ENCODE peak calls at places on chromosomes 1 and 21, in seven cellular contexts. J is SK-N-SH, T is H1, U is HepG2, V is GM12891, Q is K562, A is GM12878. O is an unnamed sample.

GRCh38 chr1:37685722-37686121 is 6.6 kb upstream of the CDCA8 start:
- DNase-seq in J (no peak), T (no peak), U (no peak), V (no peak), Q (no peak), A (no peak), O (no peak)

GRCh38 chr21:16794944-16795343 is 717.9 kb upstream of the CXADR start:
- DNase-seq in J (no peak), T (no peak), U (peak), V (no peak), Q (no peak), A (no peak), O (no peak)

GRCh38 chr1:102531031-102531430 is 534.3 kb upstream of the OLFM3 start:
- DNase-seq in J (no peak), T (no peak), U (no peak), V (no peak), Q (no peak), A (no peak), O (no peak)

GRCh38 chr1:237300642-237301041 is 258.7 kb downstream of the RYR2 start:
- DNase-seq in J (no peak), T (no peak), U (no peak), V (no peak), Q (no peak), A (no peak), O (no peak)

GRCh38 chr1:84619383-84620093 is 45.3 kb upstream of the CTBS start:
- DNase-seq in J (peak), T (no peak), U (peak), V (no peak), Q (peak), A (no peak), O (no peak)

GRCh38 chr1:171984850-171985485 is 143.7 kb downstream of the DNM3 start:
- DNase-seq in J (peak), T (no peak), U (peak), V (no peak), Q (peak), A (no peak), O (no peak)

GRCh38 chr21:45410865-45411809 is 6.2 kb downstream of the COL18A1 start:
- DNase-seq in J (no peak), T (no peak), U (no peak), V (no peak), Q (peak), A (no peak), O (no peak)

GRCh38 chr1:156291226-156292061 is 4.0 kb downstream of the GLMP start:
- DNase-seq in J (peak), T (peak), U (peak), V (peak), Q (peak), A (no peak), O (peak)

GRCh38 chr1:13812456-13813397 is 112.7 kb downstream of the PRDM2 start:
- DNase-seq in J (no peak), T (no peak), U (no peak), V (no peak), Q (no peak), A (no peak), O (no peak)

GRCh38 chr1:67705735-67706454 is 20.9 kb downstream of the GADD45A start:
- DNase-seq in J (no peak), T (no peak), U (no peak), V (no peak), Q (no peak), A (no peak), O (no peak)

GRCh38 chr1:54857741-54858665 is 29.0 kb downstream of the DHCR24 start:
- DNase-seq in J (no peak), T (no peak), U (no peak), V (no peak), Q (no peak), A (no peak), O (no peak)

GRCh38 chr1:44345187-44345775 is 9.8 kb downstream of the ERI3 start:
- DNase-seq in J (no peak), T (no peak), U (no peak), V (no peak), Q (no peak), A (no peak), O (no peak)

GRCh38 chr1:217089239-217090014 is 366.2 kb upstream of the ESRRG start:
- DNase-seq in J (peak), T (peak), U (no peak), V (peak), Q (no peak), A (no peak), O (no peak)

GRCh38 chr1:204314209-204314892 is 45.4 kb downstream of the PLEKHA6 start:
- DNase-seq in J (no peak), T (peak), U (no peak), V (no peak), Q (no peak), A (no peak), O (no peak)

GRCh38 chr1:27299385-27300252 is 22.3 kb upstream of the TMEM222 start:
- DNase-seq in J (peak), T (no peak), U (peak), V (no peak), Q (no peak), A (no peak), O (no peak)

GRCh38 chr21:45378258-45378966 is 26.6 kb upstream of the COL18A1 start:
- DNase-seq in J (no peak), T (peak), U (no peak), V (no peak), Q (no peak), A (no peak), O (no peak)

GRCh38 chr1:21344750-21345443 is 54.6 kb upstream of the ECE1 start:
- DNase-seq in J (peak), T (peak), U (no peak), V (peak), Q (peak), A (no peak), O (no peak)

GRCh38 chr1:181424786-181425403 is 58.4 kb upstream of the CACNA1E start:
- DNase-seq in J (peak), T (peak), U (peak), V (peak), Q (peak), A (no peak), O (no peak)

GRCh38 chr21:38909929-38910328 is 104.2 kb downstream of the ETS2 start:
- DNase-seq in J (no peak), T (no peak), U (no peak), V (no peak), Q (no peak), A (no peak), O (no peak)

GRCh38 chr21:35102488-35103407 is 53.6 kb upstream of the RUNX1 start:
- DNase-seq in J (no peak), T (no peak), U (peak), V (peak), Q (peak), A (no peak), O (peak)

GRCh38 chr1:204369006-204369726 is 9.4 kb upstream of the PLEKHA6 start:
- DNase-seq in J (no peak), T (no peak), U (no peak), V (no peak), Q (no peak), A (no peak), O (no peak)

GRCh38 chr1:10267319-10267718 is 56.9 kb downstream of the KIF1B start:
- DNase-seq in J (no peak), T (no peak), U (no peak), V (no peak), Q (no peak), A (no peak), O (no peak)

GRCh38 chr1:77026640-77027039 is 159.4 kb downstream of the ST6GALNAC5 start:
- DNase-seq in J (no peak), T (no peak), U (no peak), V (no peak), Q (no peak), A (no peak), O (no peak)

GRCh38 chr21:42243026-42243425 is 24.1 kb downstream of the ABCG1 start:
- DNase-seq in J (no peak), T (no peak), U (no peak), V (no peak), Q (no peak), A (no peak), O (no peak)

GRCh38 chr1:10286244-10286643 is 75.9 kb downstream of the KIF1B start:
- DNase-seq in J (no peak), T (no peak), U (no peak), V (no peak), Q (no peak), A (no peak), O (no peak)

GRCh38 chr1:90973897-90974798 is 47.7 kb downstream of the ZNF644 start:
- DNase-seq in J (no peak), T (no peak), U (no peak), V (no peak), Q (peak), A (no peak), O (no peak)

GRCh38 chr1:155978325-155978972 is at the start of gene ARHGEF2:
- DNase-seq in J (peak), T (peak), U (no peak), V (peak), Q (peak), A (no peak), O (peak)

GRCh38 chr1:213393860-213394259 is 342.8 kb downstream of the RPS6KC1 start:
- DNase-seq in J (no peak), T (no peak), U (peak), V (no peak), Q (no peak), A (no peak), O (no peak)

GRCh38 chr1:19010503-19010902 is 54.0 kb upstream of the IFFO2 start:
- DNase-seq in J (no peak), T (no peak), U (no peak), V (no peak), Q (no peak), A (no peak), O (no peak)

GRCh38 chr21:40809673-40810072 is 37.3 kb downstream of the DSCAM start:
- DNase-seq in J (no peak), T (no peak), U (no peak), V (no peak), Q (no peak), A (no peak), O (no peak)

GRCh38 chr1:242477944-242478343 is 46.6 kb downstream of the PLD5 start:
- DNase-seq in J (peak), T (no peak), U (no peak), V (no peak), Q (no peak), A (no peak), O (no peak)

GRCh38 chr1:78603206-78603605 is 17.0 kb upstream of the IFI44L start:
- DNase-seq in J (no peak), T (no peak), U (no peak), V (no peak), Q (no peak), A (no peak), O (no peak)

GRCh38 chr1:204110894-204111633 is 38.1 kb downstream of the SOX13 start:
- DNase-seq in J (no peak), T (no peak), U (no peak), V (no peak), Q (no peak), A (no peak), O (no peak)

GRCh38 chr1:24293392-24294227 is 25.5 kb upstream of the GRHL3 start:
- DNase-seq in J (no peak), T (no peak), U (no peak), V (no peak), Q (no peak), A (no peak), O (no peak)

GRCh38 chr1:163758977-163759670 is 437.4 kb downstream of the NUF2 start:
- DNase-seq in J (no peak), T (no peak), U (no peak), V (no peak), Q (no peak), A (no peak), O (no peak)

GRCh38 chr1:77015748-77016341 is 148.6 kb downstream of the ST6GALNAC5 start:
- DNase-seq in J (no peak), T (no peak), U (no peak), V (no peak), Q (no peak), A (no peak), O (no peak)

GRCh38 chr1:40389871-40390560 is 16.5 kb downstream of the SMAP2 start:
- DNase-seq in J (no peak), T (no peak), U (peak), V (no peak), Q (no peak), A (no peak), O (no peak)

GRCh38 chr1:12034381-12034801 is 15.1 kb downstream of the MIIP start:
- DNase-seq in J (no peak), T (no peak), U (peak), V (no peak), Q (peak), A (no peak), O (no peak)

GRCh38 chr1:151537112-151537511 is 3.0 kb upstream of the TUFT1 start:
- DNase-seq in J (no peak), T (no peak), U (no peak), V (no peak), Q (no peak), A (no peak), O (no peak)
- TF ChIP-seq POLR2AphosphoS5 in J (peak), T (no peak), U (no peak), V (no peak), Q (no peak), A (no peak), O (no peak)

DNA sequence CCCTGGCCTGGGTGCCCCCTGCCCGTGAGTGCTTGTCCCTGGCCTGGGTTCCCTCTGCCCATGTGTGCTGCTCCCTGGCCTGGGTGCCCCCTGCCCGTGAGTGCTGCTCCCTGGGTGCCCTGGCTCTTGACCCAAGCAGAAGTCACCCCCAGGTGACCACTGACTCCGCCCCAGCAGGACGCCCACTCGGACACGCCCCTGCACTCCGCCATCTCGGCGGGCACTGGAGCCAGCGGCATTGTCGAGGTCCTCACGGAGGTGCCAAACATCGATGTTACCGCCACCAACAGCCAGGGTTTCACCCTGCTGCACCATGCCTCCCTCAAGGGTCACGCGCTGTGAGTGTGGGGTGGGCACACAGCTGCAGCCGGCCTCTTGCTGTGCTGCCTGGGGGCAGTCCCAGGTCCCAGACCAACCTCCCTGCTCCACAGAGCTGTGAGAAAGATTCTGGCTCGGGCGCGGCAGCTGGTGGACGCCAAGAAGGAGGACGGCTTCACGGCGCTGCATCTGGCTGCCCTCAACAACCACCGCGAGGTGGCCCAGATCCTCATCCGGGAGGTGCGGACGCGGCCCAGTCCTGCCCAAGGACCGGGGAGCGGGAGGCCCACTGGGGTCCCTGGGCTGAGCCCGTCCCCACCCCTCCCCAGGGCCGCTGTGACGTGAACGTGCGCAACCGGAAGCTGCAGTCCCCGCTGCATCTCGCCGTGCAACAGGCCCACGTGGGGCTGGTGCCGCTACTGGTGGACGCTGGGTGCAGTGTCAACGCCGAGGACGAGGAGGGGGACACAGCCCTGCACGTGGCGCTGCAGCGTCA is 3.9 kb upstream of the MMP23B start:
- DNase-seq in J (no peak), T (no peak), U (no peak), V (no peak), Q (no peak), A (no peak), O (no peak)
- TF ChIP-seq TAF1 in J (no peak), T (no peak), U (no peak), V (no peak), Q (no peak), A (no peak), O (no peak)

DNA sequence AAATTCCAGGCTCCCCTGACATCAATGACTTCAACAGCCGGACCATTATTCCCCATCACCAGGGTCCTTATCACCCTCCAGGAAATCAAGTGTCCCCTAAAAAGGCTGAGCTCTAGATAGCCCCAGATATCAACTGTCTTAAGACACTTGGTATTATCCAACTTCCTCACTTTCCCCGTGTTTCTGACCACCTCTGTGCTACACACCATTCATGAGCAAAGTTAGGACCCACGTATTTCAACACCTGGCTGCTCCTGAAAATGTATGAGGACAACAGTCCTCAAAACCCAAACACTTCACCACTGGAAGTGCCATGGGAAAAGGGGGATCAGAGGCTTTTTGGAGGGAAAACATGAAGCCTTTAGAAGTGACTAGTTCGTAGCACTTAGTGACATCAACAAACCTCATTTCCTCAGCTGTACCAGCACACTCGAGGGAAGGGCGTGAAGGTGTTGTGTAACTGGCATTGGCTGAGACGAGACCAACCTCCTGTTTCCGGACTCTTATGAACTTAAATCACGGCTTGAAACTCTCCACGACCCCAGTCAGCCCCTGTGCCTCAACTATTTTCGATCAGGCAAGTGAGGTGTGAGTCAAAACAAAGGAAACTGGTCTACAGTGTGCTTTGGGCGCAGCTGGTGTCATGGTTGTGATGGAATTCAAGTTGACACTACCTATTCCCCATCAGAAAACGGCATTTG is 4.1 kb upstream of the CHD5 start:
- DNase-seq in J (no peak), T (no peak), U (no peak), V (no peak), Q (no peak), A (no peak), O (no peak)
- TF ChIP-seq POLR2AphosphoS5 in J (peak), T (peak), U (peak), V (peak), Q (peak), A (peak), O (peak)

DNA sequence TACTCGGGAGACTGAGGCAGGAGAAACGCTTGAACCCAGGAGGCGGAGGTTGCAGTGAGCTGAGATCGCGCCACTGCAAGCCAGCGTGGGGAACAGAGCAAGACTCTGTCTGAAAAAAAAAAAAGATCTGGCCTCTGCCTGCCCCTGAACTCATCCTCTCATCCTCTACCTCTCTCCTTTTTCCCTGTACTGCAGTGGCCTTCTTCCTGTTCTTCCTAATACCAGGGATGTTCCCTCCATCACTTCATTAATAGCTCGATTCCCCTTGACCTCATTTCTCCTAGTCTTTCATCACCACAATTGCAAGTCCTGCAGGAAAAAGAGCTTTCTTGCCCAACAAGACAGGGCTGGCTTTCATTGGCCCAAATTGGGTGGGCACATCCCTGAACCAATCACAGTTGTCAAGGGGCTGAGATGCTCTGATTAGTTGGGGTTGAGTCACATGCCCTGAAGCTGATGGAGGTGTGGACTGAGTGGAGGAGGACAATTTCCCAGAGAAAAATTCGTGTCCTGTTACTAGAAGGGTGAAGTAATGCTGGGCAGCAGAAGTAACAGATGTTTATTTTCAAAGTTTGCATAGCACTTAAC is 86.8 kb upstream of the PUM1 start:
- DNase-seq in J (no peak), T (no peak), U (peak), V (no peak), Q (peak), A (no peak), O (no peak)
- TF ChIP-seq TAF1 in J (no peak), T (no peak), U (no peak), V (no peak), Q (no peak), A (no peak), O (no peak)

GRCh38 chr1:92486251-92487077 is at the start of gene GFI1:
- DNase-seq in J (peak), T (peak), U (peak), V (peak), Q (no peak), A (no peak), O (peak)
- TF ChIP-seq POLR2AphosphoS5 in J (no peak), T (no peak), U (peak), V (peak), Q (no peak), A (no peak), O (no peak)

GRCh38 chr1:170240409-170240808 is 94.7 kb downstream of the NTMT2 start:
- DNase-seq in J (no peak), T (no peak), U (no peak), V (no peak), Q (no peak), A (peak), O (no peak)

GRCh38 chr1:170238704-170239391 is 93.1 kb downstream of the NTMT2 start:
- DNase-seq in J (no peak), T (no peak), U (no peak), V (no peak), Q (no peak), A (no peak), O (no peak)

GRCh38 chr1:170239445-170239844 is 93.7 kb downstream of the NTMT2 start:
- DNase-seq in J (no peak), T (no peak), U (no peak), V (no peak), Q (no peak), A (no peak), O (no peak)

DNA sequence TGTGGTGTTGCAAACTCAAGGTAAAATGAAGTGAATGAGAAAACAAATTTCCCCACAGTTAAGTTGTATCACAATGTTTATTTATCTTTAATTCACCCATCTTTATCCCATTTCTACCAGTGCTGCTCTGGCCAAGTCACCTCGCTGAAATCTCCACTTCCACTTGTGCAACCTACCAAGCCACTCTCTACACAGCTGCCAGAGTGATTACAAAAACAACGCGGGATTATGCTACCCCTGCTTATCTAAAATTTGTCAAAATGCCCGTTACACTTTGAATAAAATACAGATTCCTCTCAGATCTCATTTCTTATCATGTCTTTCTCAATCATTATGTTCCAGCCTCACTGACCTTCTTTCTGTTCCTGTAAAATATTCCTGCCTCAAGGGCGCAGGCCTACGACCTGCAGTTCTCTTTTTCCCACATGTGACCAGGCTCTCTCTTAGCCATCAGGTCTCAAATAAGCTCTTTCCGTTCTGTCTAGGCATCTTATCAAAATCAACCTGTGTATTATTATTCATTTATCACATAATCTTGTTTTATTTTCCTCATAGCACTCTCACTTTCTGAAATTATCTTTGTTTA is 95.6 kb downstream of the NTMT2 start:
- DNase-seq in J (no peak), T (no peak), U (no peak), V (no peak), Q (no peak), A (no peak), O (no peak)
- TF ChIP-seq TAF1 in J (no peak), T (no peak), U (no peak), V (no peak), Q (no peak), A (no peak), O (no peak)

GRCh38 chr1:34858901-34859441 is 578 bp downstream of the SMIM12 start:
- DNase-seq in J (no peak), T (no peak), U (no peak), V (peak), Q (peak), A (no peak), O (no peak)
- TF ChIP-seq POLR2AphosphoS5 in J (no peak), T (no peak), U (no peak), V (no peak), Q (no peak), A (no peak), O (no peak)